ENCODE peak calls at places on chromosomes 1 and 21, in eight cellular contexts. Y is left ventricle myocardium inferior, B is prostate gland, Z is Peyer's patch, Q is sigmoid colon, X is PC-9, C is body of pancreas, A is lower leg skin. F is an unnamed sample.

GRCh38 chr1:94648225-94649007 is 106.9 kb upstream of the F3 start:
- DNase-seq in Y (no peak), B (peak), Z (peak), Q (peak), X (peak), C (peak), A (peak), F (no peak)

GRCh38 chr1:244370060-244370637 is 81.6 kb downstream of the ADSS2 start:
- DNase-seq in Y (no peak), B (no peak), Z (no peak), Q (no peak), X (no peak), C (no peak), A (no peak), F (no peak)

GRCh38 chr1:197600751-197601150 is 174.5 kb downstream of the DENND1B start:
- DNase-seq in Y (no peak), B (no peak), Z (no peak), Q (no peak), X (no peak), C (no peak), A (no peak), F (no peak)

GRCh38 chr1:63435136-63435535 is 67.7 kb downstream of the ALG6 start:
- DNase-seq in Y (no peak), B (no peak), Z (no peak), Q (no peak), X (no peak), C (no peak), A (no peak), F (no peak)

GRCh38 chr21:42414928-42415769 is 11.4 kb downstream of the UBASH3A start:
- DNase-seq in Y (no peak), B (no peak), Z (no peak), Q (no peak), X (peak), C (no peak), A (no peak), F (no peak)

GRCh38 chr1:6083801-6084467 is 38.2 kb downstream of the KCNAB2 start:
- DNase-seq in Y (no peak), B (no peak), Z (no peak), Q (no peak), X (no peak), C (no peak), A (no peak), F (no peak)

GRCh38 chr1:55506686-55507577 is 291.8 kb upstream of the USP24 start:
- DNase-seq in Y (no peak), B (no peak), Z (no peak), Q (no peak), X (peak), C (no peak), A (no peak), F (no peak)

GRCh38 chr21:28822882-28823335 is 169.8 kb downstream of the LTN1 start:
- DNase-seq in Y (no peak), B (peak), Z (no peak), Q (no peak), X (peak), C (no peak), A (no peak), F (peak)

GRCh38 chr1:110339040-110339426 is at the start of gene RBM15:
- DNase-seq in Y (peak), B (peak), Z (peak), Q (peak), X (peak), C (peak), A (peak), F (peak)

GRCh38 chr1:97433094-97433493 is 487.7 kb downstream of the DPYD start:
- DNase-seq in Y (no peak), B (no peak), Z (no peak), Q (no peak), X (no peak), C (no peak), A (no peak), F (no peak)

DNA sequence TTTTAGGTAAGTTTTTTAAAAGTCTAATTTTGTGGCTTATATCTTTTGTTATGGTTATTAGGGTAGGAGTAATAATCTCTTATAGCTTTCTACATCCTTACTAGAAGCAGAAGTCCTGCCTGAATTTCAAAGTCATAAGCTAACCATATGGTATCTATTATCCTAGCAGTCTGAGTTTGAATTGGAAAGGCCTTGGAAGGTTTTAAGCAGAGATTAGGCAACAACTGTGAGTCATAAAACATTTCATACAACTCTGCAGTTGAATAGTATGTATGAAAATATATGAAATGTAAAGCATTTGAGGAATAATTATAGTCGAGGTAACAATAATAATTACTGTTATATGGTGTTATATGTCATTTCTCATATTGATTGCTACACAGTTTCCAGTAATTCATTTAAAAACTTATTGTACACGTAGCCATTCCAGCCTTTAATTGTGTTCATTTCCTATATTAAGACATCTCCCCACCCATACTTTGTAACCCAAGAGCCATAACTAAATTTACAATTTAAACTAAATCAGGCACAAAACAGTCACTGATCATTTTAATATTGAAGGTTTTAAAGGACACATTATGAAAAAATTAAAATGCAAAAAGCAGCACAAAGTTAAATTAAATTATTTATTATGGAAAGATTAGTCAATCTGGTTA is 487.2 kb downstream of the DPYD start:
- DNase-seq in Y (no peak), B (no peak), Z (no peak), Q (no peak), X (no peak), C (no peak), A (no peak), F (no peak)
- H3K4me3 ChIP-seq in Y (no peak), B (no peak), Z (no peak), Q (no peak), X (no peak), C (no peak), A (no peak), F (no peak)

GRCh38 chr1:2216767-2217058 is 11.4 kb upstream of the SKI start:
- DNase-seq in Y (no peak), B (no peak), Z (no peak), Q (no peak), X (no peak), C (no peak), A (no peak), F (no peak)
- TF ChIP-seq CTCF in Y (no peak), B (no peak), Z (no peak), Q (no peak), X (no peak), C (no peak), A (no peak), F (no peak)

DNA sequence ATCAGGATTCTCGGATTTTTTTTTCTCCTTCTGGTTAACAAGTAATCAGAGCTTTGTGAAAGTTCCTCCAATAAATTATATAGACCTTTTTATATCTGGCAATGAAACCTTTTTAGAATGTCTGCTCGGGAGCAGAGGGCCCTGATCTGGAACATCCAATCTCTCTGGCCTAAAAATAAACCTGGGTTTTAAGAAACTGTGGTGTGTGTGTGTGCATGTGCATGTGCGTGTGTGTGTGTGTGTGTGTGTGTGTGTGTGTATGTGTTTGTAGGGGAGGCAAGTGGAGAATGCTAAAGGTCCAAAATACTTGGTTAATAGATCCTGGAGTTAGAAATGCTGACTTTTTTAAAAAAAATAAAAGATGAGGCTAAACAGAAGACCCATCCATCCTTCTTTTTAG is 175.7 kb downstream of the PAPPA2 start:
- DNase-seq in Y (peak), B (no peak), Z (no peak), Q (no peak), X (no peak), C (no peak), A (no peak), F (no peak)
- H3K4me3 ChIP-seq in Y (no peak), B (no peak), Z (no peak), Q (no peak), X (no peak), C (no peak), A (no peak), F (no peak)

DNA sequence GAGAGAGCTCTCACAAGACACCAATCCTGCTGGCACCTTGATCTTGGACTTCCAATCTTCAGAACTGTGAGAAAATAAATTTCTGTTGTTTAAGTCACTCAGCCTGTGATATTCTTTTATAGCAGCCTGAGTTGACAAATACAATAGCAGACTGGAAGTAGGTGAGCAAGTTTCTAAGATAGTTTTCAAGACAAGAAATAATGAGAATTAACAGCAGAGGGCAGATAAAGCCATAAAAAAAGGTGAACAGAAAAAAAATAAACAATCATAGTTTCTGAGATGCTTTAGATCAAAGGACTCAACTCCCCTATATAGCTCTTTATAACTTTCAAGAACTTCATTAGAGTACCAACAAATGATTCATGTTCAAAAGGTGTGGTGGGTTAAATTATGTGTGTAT is 119.8 kb downstream of the PLPPR5 start:
- DNase-seq in Y (no peak), B (no peak), Z (no peak), Q (no peak), X (no peak), C (no peak), A (no peak), F (no peak)
- TF ChIP-seq CTCF in Y (no peak), B (no peak), Z (no peak), Q (no peak), X (peak), C (no peak), A (no peak), F (peak)

GRCh38 chr1:192516776-192517297 is 58.7 kb upstream of the RGS1 start:
- DNase-seq in Y (no peak), B (no peak), Z (no peak), Q (no peak), X (no peak), C (no peak), A (no peak), F (no peak)

GRCh38 chr1:192506741-192507155 is 68.8 kb upstream of the RGS1 start:
- DNase-seq in Y (no peak), B (no peak), Z (no peak), Q (no peak), X (no peak), C (no peak), A (no peak), F (no peak)

GRCh38 chr1:192513697-192514096 is 61.9 kb upstream of the RGS1 start:
- DNase-seq in Y (no peak), B (no peak), Z (no peak), Q (no peak), X (no peak), C (no peak), A (no peak), F (no peak)

GRCh38 chr1:192513196-192513595 is 62.4 kb upstream of the RGS1 start:
- DNase-seq in Y (no peak), B (no peak), Z (no peak), Q (no peak), X (no peak), C (no peak), A (no peak), F (no peak)

GRCh38 chr1:192512426-192513125 is 63.0 kb upstream of the RGS1 start:
- DNase-seq in Y (no peak), B (no peak), Z (no peak), Q (peak), X (no peak), C (no peak), A (no peak), F (no peak)
- H3K4me3 ChIP-seq in Y (no peak), B (no peak), Z (no peak), Q (no peak), X (no peak), C (no peak), A (no peak), F (no peak)

F was measured in LNCaP clone FGC.